ENCODE peak calls at places on chromosomes 7 and 10, in four cellular contexts. One of them, this sample, is unnamed.

GRCh38 chr7:5232874-5233273 is 42.8 kb downstream of the WIPI2 start:
- DNase-seq in SK-N-SH: no peak
- DNase-seq in transverse colon: no peak
- DNase-seq in HCT116: no peak
- DNase-seq in this sample: no peak

GRCh38 chr7:148704189-148704588 is 5.5 kb downstream of the CUL1 start:
- DNase-seq in SK-N-SH: no peak
- DNase-seq in transverse colon: no peak
- DNase-seq in HCT116: no peak
- DNase-seq in this sample: no peak

GRCh38 chr7:139426258-139427028 is 57.0 kb downstream of the KLRG2 start:
- DNase-seq in SK-N-SH: no peak
- DNase-seq in transverse colon: no peak
- DNase-seq in HCT116: no peak
- DNase-seq in this sample: no peak

GRCh38 chr7:109963741-109964140 is 1127.2 kb upstream of the LRRN3 start:
- DNase-seq in SK-N-SH: no peak
- DNase-seq in transverse colon: no peak
- DNase-seq in HCT116: no peak
- DNase-seq in this sample: no peak

GRCh38 chr10:31296754-31297153 is 22.3 kb upstream of the ZEB1 start:
- DNase-seq in SK-N-SH: no peak
- DNase-seq in transverse colon: no peak
- DNase-seq in HCT116: no peak
- DNase-seq in this sample: no peak

GRCh38 chr10:5488272-5489161 is 10.9 kb downstream of the CALML5 start:
- DNase-seq in SK-N-SH: no peak
- DNase-seq in transverse colon: peak
- DNase-seq in HCT116: peak
- DNase-seq in this sample: no peak

GRCh38 chr10:74991435-74991834 is 120.0 kb upstream of the SAMD8 start:
- DNase-seq in SK-N-SH: peak
- DNase-seq in transverse colon: no peak
- DNase-seq in HCT116: peak
- DNase-seq in this sample: no peak

GRCh38 chr10:61899997-61900828 is 1.3 kb upstream of the ARID5B start:
- DNase-seq in SK-N-SH: peak
- DNase-seq in transverse colon: peak
- DNase-seq in HCT116: no peak
- DNase-seq in this sample: peak

GRCh38 chr7:1691601-1692499 is 21.8 kb downstream of the ELFN1 start:
- DNase-seq in SK-N-SH: peak
- DNase-seq in transverse colon: no peak
- DNase-seq in HCT116: no peak
- DNase-seq in this sample: no peak

DNA sequence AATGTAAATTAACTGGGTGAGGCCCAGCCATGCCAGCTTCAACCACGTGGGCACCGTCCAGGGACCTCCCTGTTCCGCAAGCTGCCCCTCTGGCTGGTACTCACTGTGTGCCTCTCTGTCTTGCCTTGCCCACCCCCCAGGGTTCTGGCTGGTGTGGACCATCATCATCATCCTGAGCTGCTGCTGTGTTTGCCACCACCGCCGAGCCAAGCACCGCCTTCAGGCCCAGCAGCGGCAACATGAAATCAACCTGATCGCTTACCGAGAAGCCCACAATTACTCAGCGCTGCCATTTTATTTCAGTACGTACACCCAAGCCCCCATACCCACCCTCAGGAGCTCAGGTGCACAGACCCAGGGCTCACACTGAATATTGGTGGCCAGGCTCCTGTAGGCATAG is 27.5 kb downstream of the CYP17A1 start:
- DNase-seq in SK-N-SH: no peak
- DNase-seq in transverse colon: no peak
- DNase-seq in HCT116: no peak
- DNase-seq in this sample: no peak
- TF ChIP-seq POLR2AphosphoS5 in SK-N-SH: no peak
- TF ChIP-seq POLR2AphosphoS5 in transverse colon: no peak
- TF ChIP-seq POLR2AphosphoS5 in HCT116: no peak
- TF ChIP-seq POLR2AphosphoS5 in this sample: no peak

GRCh38 chr7:155296006-155296787 is 1.5 kb upstream of the INSIG1 start:
- DNase-seq in SK-N-SH: no peak
- DNase-seq in transverse colon: no peak
- DNase-seq in HCT116: no peak
- DNase-seq in this sample: no peak

GRCh38 chr7:155297517-155298287 is at the start of gene INSIG1:
- DNase-seq in SK-N-SH: peak
- DNase-seq in transverse colon: peak
- DNase-seq in HCT116: peak
- DNase-seq in this sample: peak

GRCh38 chr7:155295511-155295910 is 2.2 kb upstream of the INSIG1 start:
- DNase-seq in SK-N-SH: no peak
- DNase-seq in transverse colon: no peak
- DNase-seq in HCT116: no peak
- DNase-seq in this sample: no peak

GRCh38 chr7:155298288-155298833 is 683 bp downstream of the INSIG1 start:
- DNase-seq in SK-N-SH: peak
- DNase-seq in transverse colon: no peak
- DNase-seq in HCT116: no peak
- DNase-seq in this sample: peak

GRCh38 chr7:155296788-155297516 is 726 bp upstream of the INSIG1 start:
- DNase-seq in SK-N-SH: no peak
- DNase-seq in transverse colon: peak
- DNase-seq in HCT116: no peak
- DNase-seq in this sample: peak
- TF ChIP-seq POLR2AphosphoS5 in SK-N-SH: no peak
- TF ChIP-seq POLR2AphosphoS5 in transverse colon: peak
- TF ChIP-seq POLR2AphosphoS5 in HCT116: no peak
- TF ChIP-seq POLR2AphosphoS5 in this sample: peak

GRCh38 chr7:51235593-51236313 is 80.9 kb downstream of the COBL start:
- DNase-seq in SK-N-SH: no peak
- DNase-seq in transverse colon: no peak
- DNase-seq in HCT116: no peak
- DNase-seq in this sample: no peak

GRCh38 chr7:51237727-51238126 is 78.9 kb downstream of the COBL start:
- DNase-seq in SK-N-SH: no peak
- DNase-seq in transverse colon: no peak
- DNase-seq in HCT116: no peak
- DNase-seq in this sample: no peak

GRCh38 chr7:51238981-51239495 is 77.6 kb downstream of the COBL start:
- DNase-seq in SK-N-SH: no peak
- DNase-seq in transverse colon: no peak
- DNase-seq in HCT116: no peak
- DNase-seq in this sample: no peak

GRCh38 chr7:51234609-51235308 is 81.8 kb downstream of the COBL start:
- DNase-seq in SK-N-SH: no peak
- DNase-seq in transverse colon: no peak
- DNase-seq in HCT116: no peak
- DNase-seq in this sample: no peak

GRCh38 chr7:51236470-51237127 is 80.0 kb downstream of the COBL start:
- DNase-seq in SK-N-SH: no peak
- DNase-seq in transverse colon: no peak
- DNase-seq in HCT116: no peak
- DNase-seq in this sample: no peak
- TF ChIP-seq POLR2AphosphoS5 in SK-N-SH: no peak
- TF ChIP-seq POLR2AphosphoS5 in transverse colon: no peak
- TF ChIP-seq POLR2AphosphoS5 in HCT116: no peak
- TF ChIP-seq POLR2AphosphoS5 in this sample: no peak

DNA sequence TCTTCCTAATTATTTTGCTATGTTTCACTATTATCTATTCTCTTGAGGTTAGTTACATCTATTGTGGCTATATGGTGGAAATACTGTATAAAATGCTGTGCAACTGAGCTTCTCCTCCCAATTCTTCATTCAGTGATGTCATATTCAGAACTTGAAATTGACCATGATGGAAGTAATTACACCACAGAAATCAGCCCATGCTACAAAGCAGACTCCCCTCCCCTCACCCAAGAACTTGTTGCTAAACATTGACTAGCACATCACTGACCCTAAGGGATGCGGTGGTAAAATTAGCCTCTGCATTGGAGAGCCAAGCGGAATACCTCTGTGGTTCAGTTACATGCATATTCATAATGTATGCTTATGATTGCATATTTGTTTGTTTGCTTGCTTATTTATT is 8.8 kb downstream of the CALD1 start:
- DNase-seq in SK-N-SH: no peak
- DNase-seq in transverse colon: no peak
- DNase-seq in HCT116: no peak
- DNase-seq in this sample: no peak
- TF ChIP-seq POLR2AphosphoS5 in SK-N-SH: peak
- TF ChIP-seq POLR2AphosphoS5 in transverse colon: no peak
- TF ChIP-seq POLR2AphosphoS5 in HCT116: no peak
- TF ChIP-seq POLR2AphosphoS5 in this sample: no peak